ENCODE peak calls at places on chromosomes 6 and 20, in seven cellular contexts. J, C, D, O, T, W and A are unnamed samples.

GRCh38 chr20:47020231-47020630 is 125.6 kb downstream of the EYA2 start:
- DNase-seq in J (no peak), C (no peak), D (no peak), O (peak; percentile 2), T (no peak), W (no peak), A (no peak)

GRCh38 chr20:31569163-31570020 is 35.7 kb upstream of the ID1 start:
- DNase-seq in J (peak; percentile 62), C (no peak), D (no peak), O (peak; percentile 46), T (peak; percentile 59), W (peak; percentile 50), A (peak; percentile 12)

GRCh38 chr6:3231213-3232016 is 4.0 kb upstream of the TUBB2B start:
- DNase-seq in J (peak; percentile 72), C (peak; percentile 36), D (peak; percentile 67), O (peak; percentile 75), T (peak; percentile 54), W (peak; percentile 76), A (no peak)

GRCh38 chr20:58112017-58112781 is 116.3 kb downstream of the ANKRD60 start:
- DNase-seq in J (no peak), C (peak; percentile 99), D (peak; percentile 67), O (peak; percentile 93), T (peak; percentile 23), W (no peak), A (no peak)

GRCh38 chr6:19838442-19839236 is 1.5 kb downstream of the ID4 start:
- DNase-seq in J (no peak), C (no peak), D (no peak), O (peak; percentile 21), T (no peak), W (no peak), A (no peak)

GRCh38 chr20:7094438-7094997 is 327.0 kb downstream of the BMP2 start:
- DNase-seq in J (no peak), C (peak; percentile 62), D (peak; percentile 5), O (no peak), T (peak; percentile 19), W (no peak), A (no peak)

GRCh38 chr6:15001511-15001910 is 244.4 kb upstream of the JARID2 start:
- DNase-seq in J (no peak), C (no peak), D (no peak), O (no peak), T (no peak), W (no peak), A (no peak)

GRCh38 chr6:160035241-160035640 is 66.4 kb downstream of the IGF2R start:
- DNase-seq in J (no peak), C (no peak), D (no peak), O (no peak), T (no peak), W (no peak), A (no peak)

GRCh38 chr6:43914272-43915147 is 144.5 kb downstream of the VEGFA start:
- DNase-seq in J (no peak), C (no peak), D (no peak), O (no peak), T (no peak), W (no peak), A (no peak)

GRCh38 chr6:115071962-115072361 is 729.1 kb upstream of the HS3ST5 start:
- DNase-seq in J (no peak), C (no peak), D (no peak), O (no peak), T (no peak), W (no peak), A (no peak)

GRCh38 chr6:40165036-40165709 is 230.9 kb upstream of the MOCS1 start:
- DNase-seq in J (no peak), C (no peak), D (no peak), O (no peak), T (no peak), W (no peak), A (no peak)

GRCh38 chr6:37532122-37532521 is 32.4 kb upstream of the CCDC167 start:
- DNase-seq in J (no peak), C (no peak), D (no peak), O (no peak), T (no peak), W (no peak), A (no peak)

GRCh38 chr20:62980970-62981369 is 25.8 kb downstream of the BHLHE23 start:
- DNase-seq in J (no peak), C (peak; percentile 45), D (no peak), O (peak; percentile 6), T (peak; percentile 8), W (no peak), A (peak; percentile 25)

GRCh38 chr20:13277663-13278295 is 56.7 kb downstream of the ISM1 start:
- DNase-seq in J (no peak), C (no peak), D (no peak), O (peak; percentile 57), T (peak; percentile 82), W (no peak), A (no peak)

GRCh38 chr6:156013155-156013554 is 557.5 kb upstream of the NOX3 start:
- DNase-seq in J (no peak), C (no peak), D (no peak), O (no peak), T (no peak), W (no peak), A (no peak)

GRCh38 chr20:59448828-59449444 is 148.5 kb downstream of the EDN3 start:
- DNase-seq in J (no peak), C (no peak), D (no peak), O (no peak), T (no peak), W (no peak), A (no peak)

GRCh38 chr20:11469795-11470495 is 447.7 kb upstream of the BTBD3 start:
- DNase-seq in J (no peak), C (no peak), D (no peak), O (peak; percentile 4), T (peak; percentile 26), W (no peak), A (no peak)